ENCODE peak calls at places on chromosome 3, in seven cellular contexts. N, V, P, S, I, R and B are unnamed samples.

GRCh38 chr3:15164356-15164755 is 41.7 kb upstream of the CAPN7 start:
- DNase-seq in V (no peak), I (no peak), R (no peak), P (no peak), N (no peak), S (no peak), B (no peak)

GRCh38 chr3:50340404-50341329 is at the start of gene RASSF1:
- DNase-seq in P (peak), R (peak), S (peak), V (no peak), I (no peak), N (peak), B (no peak)

GRCh38 chr3:151584603-151585002 is 123.7 kb upstream of the IGSF10 start:
- DNase-seq in N (no peak), S (peak), P (no peak), R (no peak), V (peak), I (no peak), B (no peak)

GRCh38 chr3:63654246-63654645 is 1.8 kb downstream of the SNTN start:
- DNase-seq in R (no peak), S (no peak), I (no peak), N (no peak), V (no peak), P (no peak), B (no peak)

GRCh38 chr3:87109431-87109830 is 117.7 kb upstream of the CHMP2B start:
- DNase-seq in S (no peak), V (no peak), P (no peak), I (no peak), N (no peak), R (no peak), B (no peak)

GRCh38 chr3:16086690-16087089 is 87.8 kb upstream of the GALNT15 start:
- DNase-seq in V (no peak), R (no peak), S (no peak), I (peak), P (no peak), N (no peak), B (no peak)

GRCh38 chr3:109702252-109702651 is 364.9 kb upstream of the DPPA4 start:
- DNase-seq in P (no peak), V (peak), S (no peak), R (no peak), I (no peak), N (no peak), B (no peak)

GRCh38 chr3:149466192-149466591 is 8.3 kb upstream of the TM4SF4 start:
- DNase-seq in P (no peak), R (no peak), V (no peak), S (no peak), I (no peak), N (no peak), B (no peak)

GRCh38 chr3:148079370-148079769 is 618.3 kb upstream of the AGTR1 start:
- DNase-seq in I (no peak), V (no peak), S (no peak), P (peak), R (no peak), N (no peak), B (no peak)

GRCh38 chr3:76651784-76652183 is 388.1 kb upstream of the ROBO2 start:
- DNase-seq in V (no peak), N (no peak), S (no peak), R (no peak), I (no peak), P (no peak), B (no peak)

GRCh38 chr3:76132154-76132470 is 346.8 kb upstream of the ZNF717 start:
- DNase-seq in R (no peak), V (no peak), N (no peak), P (no peak), I (no peak), S (no peak), B (no peak)

GRCh38 chr3:183551930-183552329 is 3.6 kb downstream of the KLHL6 start:
- DNase-seq in S (no peak), R (no peak), V (no peak), P (no peak), N (no peak), I (no peak), B (no peak)

GRCh38 chr3:187293514-187293870 is 2.0 kb upstream of the MASP1 start:
- DNase-seq in R (no peak), N (no peak), I (no peak), S (no peak), V (no peak), P (no peak), B (no peak)

GRCh38 chr3:73148207-73148606 is 86.7 kb downstream of the EBLN2 start:
- DNase-seq in N (no peak), I (no peak), R (no peak), S (no peak), V (no peak), P (no peak), B (no peak)

GRCh38 chr3:31197941-31198340 is 303.5 kb upstream of the GADL1 start:
- DNase-seq in R (no peak), I (no peak), P (no peak), N (no peak), V (no peak), S (no peak), B (no peak)

GRCh38 chr3:29057326-29057725 is 223.5 kb upstream of the RBMS3 start:
- DNase-seq in I (no peak), P (no peak), R (no peak), V (no peak), N (no peak), S (no peak), B (no peak)

GRCh38 chr3:111669926-111670630 is 74.9 kb upstream of the ZBED2 start:
- DNase-seq in I (no peak), S (no peak), N (no peak), V (no peak), P (no peak), R (no peak), B (no peak)

GRCh38 chr3:185724761-185725160 is 100.1 kb downstream of the IGF2BP2 start:
- DNase-seq in I (no peak), V (no peak), P (no peak), R (no peak), N (no peak), S (no peak), B (no peak)

GRCh38 chr3:24137958-24138875 is 193.1 kb downstream of the NR1D2 start:
- DNase-seq in P (no peak), I (no peak), S (no peak), R (no peak), V (no peak), N (no peak), B (no peak)

GRCh38 chr3:187841552-187841951 is 96.3 kb upstream of the BCL6 start:
- DNase-seq in R (no peak), P (no peak), V (no peak), N (no peak), S (no peak), I (no peak), B (no peak)

GRCh38 chr3:137768361-137769320 is 4.5 kb downstream of the SOX14 start:
- DNase-seq in S (peak), I (peak), P (no peak), V (peak), R (no peak), N (no peak), B (no peak)

GRCh38 chr3:117809157-117810081 is 1099.8 kb downstream of the TUSC7 start:
- DNase-seq in V (no peak), I (no peak), R (no peak), S (no peak), P (no peak), N (no peak), B (no peak)

GRCh38 chr3:46187876-46188275 is 20.2 kb downstream of the CCR1 start:
- DNase-seq in I (no peak), P (no peak), N (no peak), S (peak), R (no peak), V (no peak), B (no peak)

GRCh38 chr3:60053518-60054265 is 1003.9 kb upstream of the CFAP20DC start:
- DNase-seq in R (no peak), P (no peak), V (no peak), N (no peak), I (no peak), S (no peak), B (no peak)

GRCh38 chr3:195025056-195025880 is 245.7 kb downstream of the XXYLT1 start:
- DNase-seq in P (no peak), S (no peak), V (no peak), N (no peak), R (no peak), I (no peak), B (no peak)

GRCh38 chr3:41710646-41711388 is 251.1 kb downstream of the ULK4 start:
- DNase-seq in R (no peak), P (no peak), N (no peak), S (no peak), I (peak), V (no peak), B (no peak)

GRCh38 chr3:193841581-193841980 is 248.6 kb downstream of the OPA1 start:
- DNase-seq in R (no peak), P (no peak), I (no peak), V (no peak), S (no peak), N (no peak), B (no peak)

GRCh38 chr3:149160754-149161289 is 31.4 kb downstream of the HPS3 start:
- DNase-seq in V (no peak), I (no peak), R (no peak), P (no peak), N (no peak), S (no peak), B (no peak)

GRCh38 chr3:51709004-51709420 is 2.1 kb downstream of the GRM2 start:
- DNase-seq in V (no peak), P (peak), N (no peak), R (peak), I (no peak), S (no peak), B (no peak)

GRCh38 chr3:134988666-134989065 is 193.6 kb downstream of the EPHB1 start:
- DNase-seq in N (no peak), P (no peak), R (no peak), S (no peak), V (no peak), I (no peak), B (no peak)

GRCh38 chr3:37992271-37993066 is 1.9 kb downstream of the VILL start:
- DNase-seq in I (no peak), N (no peak), V (peak), S (no peak), R (peak), P (peak), B (no peak)

GRCh38 chr3:197493049-197493448 is 62.7 kb downstream of the BDH1 start:
- DNase-seq in V (no peak), S (no peak), I (no peak), P (no peak), N (no peak), R (no peak), B (no peak)

GRCh38 chr3:178381555-178381954 is 154.7 kb upstream of the KCNMB2 start:
- DNase-seq in I (no peak), N (no peak), S (no peak), V (no peak), P (no peak), R (no peak), B (no peak)

DNA sequence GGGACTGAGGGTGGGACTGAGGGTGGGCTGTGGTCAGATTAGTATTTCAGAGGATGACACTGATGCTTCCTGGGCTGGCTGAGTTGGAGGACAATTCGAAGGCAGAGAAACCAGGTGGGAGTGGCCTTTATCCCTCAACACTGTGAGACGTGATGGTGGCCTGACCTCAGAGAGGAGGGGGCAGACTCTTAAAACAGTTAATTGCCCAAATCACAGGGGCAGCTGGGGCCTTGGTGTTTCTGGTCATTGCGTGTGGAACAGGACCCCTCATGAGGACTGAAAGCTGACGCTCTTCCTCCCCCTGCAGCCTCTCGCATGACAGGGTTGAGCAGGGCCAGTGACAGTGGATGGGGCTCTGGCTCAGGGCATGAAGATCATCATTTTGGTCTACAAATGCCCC is 18.7 kb downstream of the DNASE1L3 start:
- DNase-seq in N (no peak), S (no peak), V (no peak), I (peak), P (no peak), R (no peak), B (no peak)
- TF ChIP-seq CTCF in N (no peak), S (no peak), V (no peak), I (no peak), P (no peak), R (no peak), B (no peak)

DNA sequence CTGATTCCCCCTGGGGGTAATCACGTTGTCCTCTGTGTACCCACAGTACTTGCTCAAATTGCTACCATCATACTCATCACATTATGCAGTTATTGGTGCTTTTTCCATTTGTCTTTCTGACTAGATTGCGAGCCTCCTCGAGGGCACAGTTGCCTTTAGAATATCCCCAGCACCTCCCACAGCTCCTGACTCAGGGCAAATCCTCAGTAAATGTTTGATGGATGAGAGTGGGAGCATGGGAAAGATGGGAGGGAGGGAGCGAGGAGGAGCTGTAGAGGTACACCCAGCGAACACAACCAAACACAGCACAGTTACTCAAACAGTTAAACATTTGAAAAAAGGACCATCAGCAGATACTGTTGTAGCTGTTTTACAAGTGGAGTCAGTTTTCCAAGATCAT is 27.9 kb downstream of the SIDT1 start:
- DNase-seq in N (no peak), I (no peak), S (no peak), P (no peak), R (no peak), V (no peak), B (no peak)
- TF ChIP-seq CTCF in N (no peak), I (no peak), S (no peak), P (no peak), R (no peak), V (no peak), B (no peak)

DNA sequence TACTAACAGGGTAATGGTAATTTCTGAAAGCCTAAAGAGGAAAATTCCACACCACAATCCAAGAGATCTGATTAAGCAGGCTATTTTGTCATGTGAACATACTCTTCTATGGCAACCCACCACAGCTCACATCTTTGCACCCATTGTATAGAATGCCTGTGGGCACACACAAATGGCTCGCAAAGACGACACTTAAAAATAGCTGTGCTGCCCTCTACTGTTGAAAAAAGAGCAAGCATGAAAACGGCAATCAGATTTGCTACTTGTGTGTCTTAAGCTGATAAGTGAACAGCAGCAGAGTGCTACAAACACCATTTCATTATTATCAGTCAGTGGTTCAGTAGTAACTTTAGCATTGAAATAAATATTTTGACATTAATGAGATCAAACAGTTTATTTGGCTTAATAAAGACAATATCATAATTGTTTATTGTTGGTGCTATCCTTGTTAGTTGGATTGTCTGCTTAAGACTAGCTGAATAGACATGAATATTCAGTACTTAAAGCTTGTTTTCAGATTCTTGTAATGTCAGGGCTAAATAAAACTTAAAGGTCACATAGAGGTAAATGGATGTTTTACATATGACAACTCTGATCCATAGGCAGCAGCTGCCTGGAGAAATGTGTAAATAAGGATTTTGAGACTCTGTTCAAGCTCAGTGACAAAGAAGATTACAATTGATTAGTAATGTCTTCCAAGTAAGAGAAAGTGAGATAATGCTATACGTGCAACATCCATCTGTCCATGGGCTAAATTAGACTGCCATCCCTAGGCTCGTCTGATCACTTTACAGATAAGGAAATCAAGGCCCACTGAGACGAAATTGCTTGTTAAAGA is 199.1 kb downstream of the LRRN1 start:
- DNase-seq in S (peak), V (peak), N (no peak), P (no peak), R (no peak), I (peak), B (no peak)
- TF ChIP-seq CTCF in S (peak), V (peak), N (peak), P (no peak), R (no peak), I (peak), B (peak)

GRCh38 chr3:56985460-56986327 is 74.8 kb upstream of the SPATA12 start:
- DNase-seq in N (no peak), V (no peak), P (no peak), I (no peak), S (no peak), R (no peak), B (no peak)
- TF ChIP-seq CTCF in N (no peak), V (no peak), P (no peak), I (no peak), S (no peak), R (no peak), B (no peak)

GRCh38 chr3:100114413-100115030 is at the start of gene FILIP1L:
- DNase-seq in I (no peak), R (no peak), S (no peak), N (peak), V (no peak), P (no peak), B (no peak)

GRCh38 chr3:100110101-100110500 is 4.2 kb downstream of the FILIP1L start:
- DNase-seq in P (no peak), V (no peak), S (no peak), I (no peak), R (no peak), N (no peak), B (no peak)

GRCh38 chr3:100108464-100109079 is 5.7 kb downstream of the FILIP1L start:
- DNase-seq in N (no peak), I (no peak), P (no peak), R (no peak), V (no peak), S (no peak), B (no peak)

GRCh38 chr3:100113728-100114412 is 431 bp downstream of the FILIP1L start:
- DNase-seq in P (no peak), I (no peak), V (no peak), N (no peak), R (no peak), S (no peak), B (no peak)

DNA sequence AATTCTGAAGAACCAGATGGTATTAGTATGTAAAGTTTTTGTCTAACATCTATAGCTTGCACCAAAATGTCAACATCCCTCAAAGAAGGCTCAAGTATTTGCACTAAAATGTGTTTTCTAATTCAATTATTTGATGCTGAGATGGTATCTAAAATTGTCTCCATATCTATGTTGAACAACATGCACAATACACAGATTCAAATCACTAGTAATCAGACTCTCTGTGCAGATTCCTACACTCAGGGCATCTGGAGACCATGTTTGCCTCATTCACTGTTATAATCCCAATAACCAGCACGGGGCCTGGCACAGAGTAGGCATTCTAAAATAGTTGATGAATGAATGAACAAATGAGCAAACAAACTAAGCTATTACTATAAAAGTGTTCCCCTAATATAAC is 2.6 kb downstream of the FILIP1L start:
- DNase-seq in N (no peak), R (no peak), S (no peak), P (no peak), V (no peak), I (no peak), B (no peak)
- TF ChIP-seq CTCF in N (no peak), R (no peak), S (no peak), P (no peak), V (no peak), I (no peak), B (no peak)

GRCh38 chr3:173635826-173636225 is 238.3 kb downstream of the NLGN1 start:
- DNase-seq in N (no peak), P (no peak), R (no peak), V (no peak), S (no peak), I (no peak), B (no peak)
- TF ChIP-seq CTCF in N (no peak), P (no peak), R (no peak), V (no peak), S (no peak), I (no peak), B (peak)

DNA sequence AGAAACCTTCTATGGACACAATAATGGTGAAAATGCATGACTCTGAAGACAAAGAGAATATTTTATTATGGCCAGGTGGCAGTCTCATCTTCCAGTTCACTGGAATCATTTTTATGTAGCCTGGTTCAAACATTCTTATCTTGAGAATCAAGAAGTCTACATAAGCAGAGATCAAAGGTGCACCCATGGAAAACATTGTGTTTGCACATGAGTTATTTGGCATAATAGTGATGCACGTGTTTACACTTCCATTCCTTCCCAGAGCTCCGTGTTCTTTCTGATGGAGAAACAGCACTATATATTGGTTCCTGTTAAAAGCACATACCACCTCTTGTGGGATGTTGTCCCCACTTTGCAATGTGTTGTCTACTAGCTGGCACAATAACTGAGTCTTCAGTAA is 572.2 kb downstream of the GRM7 start:
- DNase-seq in V (no peak), N (no peak), I (no peak), S (no peak), R (no peak), P (no peak), B (no peak)
- TF ChIP-seq CTCF in V (no peak), N (no peak), I (no peak), S (no peak), R (no peak), P (no peak), B (no peak)